ENCODE peak calls at places on chromosomes 2 and 18, in seven cellular contexts. X, J, C, Y, O, H and P are unnamed samples.

GRCh38 chr2:85455552-85456090 is 37.1 kb downstream of the SH2D6 start:
- DNase-seq in X (no peak), J (no peak), C (no peak), Y (no peak), O (no peak), H (no peak), P (no peak)

GRCh38 chr2:235864746-235865535 is 303.2 kb downstream of the GBX2 start:
- DNase-seq in X (peak; percentile 1), J (no peak), C (no peak), Y (no peak), O (peak; percentile 17), H (no peak), P (no peak)

GRCh38 chr2:68365087-68365486 is at the start of gene PLEK:
- DNase-seq in X (no peak), J (peak; percentile 92), C (no peak), Y (peak; percentile 51), O (no peak), H (peak; percentile 49), P (peak; percentile 30)

GRCh38 chr2:41933585-41934322 is 114.1 kb upstream of the PKDCC start:
- DNase-seq in X (peak; percentile 86), J (no peak), C (no peak), Y (peak; percentile 35), O (no peak), H (peak; percentile 41), P (peak; percentile 62)

GRCh38 chr2:65834062-65834461 is 401.7 kb upstream of the SPRED2 start:
- DNase-seq in X (no peak), J (no peak), C (no peak), Y (no peak), O (no peak), H (no peak), P (no peak)

GRCh38 chr2:241068942-241069810 is 32.9 kb downstream of the MTERF4 start:
- DNase-seq in X (no peak), J (no peak), C (no peak), Y (no peak), O (no peak), H (peak; percentile 15), P (no peak)

GRCh38 chr2:71748227-71748626 is 294.9 kb downstream of the DYSF start:
- DNase-seq in X (no peak), J (no peak), C (no peak), Y (no peak), O (no peak), H (peak; percentile 49), P (peak; percentile 80)

GRCh38 chr18:58100154-58100553 is 56.1 kb downstream of the NEDD4L start:
- DNase-seq in X (no peak), J (no peak), C (no peak), Y (no peak), O (no peak), H (no peak), P (no peak)

GRCh38 chr2:31258351-31258750 is 24.4 kb downstream of the EHD3 start:
- DNase-seq in X (no peak), J (no peak), C (no peak), Y (peak; percentile 65), O (no peak), H (no peak), P (no peak)

GRCh38 chr2:102585704-102586404 is 33.5 kb upstream of the SLC9A2 start:
- DNase-seq in X (no peak), J (no peak), C (no peak), Y (no peak), O (no peak), H (no peak), P (no peak)

GRCh38 chr2:197234792-197235191 is 75.8 kb downstream of the ANKRD44 start:
- DNase-seq in X (no peak), J (no peak), C (no peak), Y (no peak), O (no peak), H (no peak), P (no peak)

GRCh38 chr18:57811477-57812125 is 8.5 kb upstream of the ATP8B1 start:
- DNase-seq in X (no peak), J (no peak), C (no peak), Y (no peak), O (no peak), H (no peak), P (peak; percentile 66)

GRCh38 chr18:32427084-32427933 is 43.4 kb downstream of the GAREM1 start:
- DNase-seq in X (no peak), J (no peak), C (no peak), Y (no peak), O (no peak), H (no peak), P (no peak)